ENCODE peak calls at places on chromosomes 16 and 17, in six cellular contexts. E, D, S, O, U and A are unnamed samples.

GRCh38 chr17:29195465-29196081 is 15.4 kb upstream of the MYO18A start:
- DNase-seq in S (no peak), E (no peak), D (no peak), U (no peak), O (no peak), A (no peak)

GRCh38 chr16:73126453-73126853 is 78.5 kb upstream of the ZFHX3 start:
- DNase-seq in S (peak), D (no peak), O (no peak), U (no peak), E (no peak), A (peak)

GRCh38 chr17:50676065-50676975 is 31.4 kb downstream of the ANKRD40 start:
- DNase-seq in S (no peak), D (no peak), O (no peak), E (no peak), U (no peak), A (no peak)

GRCh38 chr17:16442141-16442540 is 26.8 kb downstream of the TRPV2 start:
- DNase-seq in O (no peak), S (no peak), E (peak), U (no peak), D (no peak), A (peak)

GRCh38 chr16:2969545-2970521 is 685 bp downstream of the PAQR4 start:
- DNase-seq in E (peak), O (peak), D (peak), U (peak), S (peak), A (peak)

GRCh38 chr16:27355610-27356009 is 41.8 kb downstream of the IL4R start:
- DNase-seq in E (peak), S (peak), D (peak), U (no peak), O (peak), A (peak)

GRCh38 chr17:28145348-28145747 is 102.9 kb downstream of the NLK start:
- DNase-seq in U (no peak), D (no peak), O (peak), E (no peak), S (peak), A (peak)

GRCh38 chr17:57106107-57106835 is 21.2 kb downstream of the AKAP1 start:
- DNase-seq in S (no peak), D (peak), U (no peak), O (peak), E (peak), A (no peak)

GRCh38 chr17:79388556-79389295 is 222.1 kb downstream of the RBFOX3 start:
- DNase-seq in E (peak), U (peak), D (peak), S (peak), O (peak), A (peak)

GRCh38 chr17:36934759-36935630 is 2.3 kb upstream of the LHX1 start:
- DNase-seq in O (peak), D (peak), U (no peak), E (peak), S (no peak), A (no peak)

GRCh38 chr17:66661411-66661843 is 173.5 kb upstream of the CACNG5 start:
- DNase-seq in D (no peak), O (no peak), S (peak), E (no peak), U (no peak), A (peak)

GRCh38 chr17:28612936-28613872 is 781 bp downstream of the RSKR start:
- DNase-seq in S (peak), U (peak), O (peak), D (peak), E (peak), A (peak)

GRCh38 chr16:84446086-84446485 is 58.4 kb downstream of the MEAK7 start:
- DNase-seq in D (no peak), U (no peak), E (no peak), O (peak), S (peak), A (no peak)

GRCh38 chr17:35243459-35244204 is 760 bp downstream of the SLFN5 start:
- DNase-seq in D (peak), S (peak), E (peak), U (peak), O (peak), A (peak)

GRCh38 chr17:17080181-17080631 is 37.9 kb downstream of the MPRIP start:
- DNase-seq in S (no peak), D (no peak), E (no peak), U (no peak), O (no peak), A (no peak)

GRCh38 chr17:28549274-28550132 is 2.9 kb downstream of the UNC119 start:
- DNase-seq in E (no peak), U (no peak), S (no peak), O (no peak), D (no peak), A (no peak)

GRCh38 chr16:69171325-69172095 is 15.5 kb upstream of the SNTB2 start:
- DNase-seq in E (no peak), S (peak), O (peak), U (no peak), D (no peak), A (peak)

GRCh38 chr17:7951143-7951792 is 19.3 kb downstream of the CNTROB start:
- DNase-seq in D (no peak), U (no peak), E (no peak), O (no peak), S (no peak), A (no peak)

GRCh38 chr16:11327277-11328171 is 17.7 kb upstream of the RMI2 start:
- DNase-seq in E (peak), U (no peak), O (peak), D (no peak), S (no peak), A (no peak)

GRCh38 chr16:57300387-57301125 is 16.1 kb upstream of the PLLP start:
- DNase-seq in U (peak), O (peak), E (peak), S (peak), D (peak), A (peak)
- H2BK15ac ChIP-seq in U (peak), O (no peak), E (no peak), S (no peak), D (no peak), A (no peak)

DNA sequence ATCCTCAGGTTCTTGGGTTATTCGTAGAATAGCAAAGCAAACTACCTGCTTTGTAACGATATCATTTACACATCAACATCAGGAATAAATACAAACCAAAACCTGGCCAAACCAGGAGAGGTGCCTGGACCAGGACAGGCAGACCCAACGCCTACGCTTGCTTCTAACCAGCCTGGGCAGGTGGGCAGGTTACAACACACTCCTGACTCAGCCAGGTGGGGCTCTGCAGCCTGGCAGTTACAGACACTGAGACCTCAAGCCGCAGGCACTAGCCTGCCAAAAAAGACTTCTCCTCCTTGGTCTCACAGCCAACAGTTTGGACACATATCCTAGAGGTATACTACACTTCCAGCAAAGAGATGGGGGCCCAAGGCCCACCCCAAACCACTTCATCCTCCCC is 14.0 kb downstream of the ANKRD11 start:
- DNase-seq in D (no peak), E (no peak), O (no peak), U (no peak), S (no peak), A (no peak)
- H3K4me2 ChIP-seq in D (no peak), E (no peak), O (no peak), U (no peak), S (no peak), A (no peak)

GRCh38 chr17:81541123-81541522 is 11.0 kb downstream of the FAAP100 start:
- DNase-seq in E (no peak), S (no peak), O (no peak), U (no peak), D (no peak), A (no peak)

GRCh38 chr17:81544281-81544974 is 7.7 kb downstream of the FAAP100 start:
- DNase-seq in D (no peak), E (no peak), S (no peak), U (no peak), O (no peak), A (no peak)

GRCh38 chr17:81543339-81543675 is 8.8 kb downstream of the FAAP100 start:
- DNase-seq in S (no peak), U (no peak), E (no peak), O (no peak), D (no peak), A (no peak)

GRCh38 chr17:81543756-81544155 is 8.4 kb downstream of the FAAP100 start:
- DNase-seq in E (no peak), U (no peak), O (no peak), S (no peak), D (no peak), A (no peak)

DNA sequence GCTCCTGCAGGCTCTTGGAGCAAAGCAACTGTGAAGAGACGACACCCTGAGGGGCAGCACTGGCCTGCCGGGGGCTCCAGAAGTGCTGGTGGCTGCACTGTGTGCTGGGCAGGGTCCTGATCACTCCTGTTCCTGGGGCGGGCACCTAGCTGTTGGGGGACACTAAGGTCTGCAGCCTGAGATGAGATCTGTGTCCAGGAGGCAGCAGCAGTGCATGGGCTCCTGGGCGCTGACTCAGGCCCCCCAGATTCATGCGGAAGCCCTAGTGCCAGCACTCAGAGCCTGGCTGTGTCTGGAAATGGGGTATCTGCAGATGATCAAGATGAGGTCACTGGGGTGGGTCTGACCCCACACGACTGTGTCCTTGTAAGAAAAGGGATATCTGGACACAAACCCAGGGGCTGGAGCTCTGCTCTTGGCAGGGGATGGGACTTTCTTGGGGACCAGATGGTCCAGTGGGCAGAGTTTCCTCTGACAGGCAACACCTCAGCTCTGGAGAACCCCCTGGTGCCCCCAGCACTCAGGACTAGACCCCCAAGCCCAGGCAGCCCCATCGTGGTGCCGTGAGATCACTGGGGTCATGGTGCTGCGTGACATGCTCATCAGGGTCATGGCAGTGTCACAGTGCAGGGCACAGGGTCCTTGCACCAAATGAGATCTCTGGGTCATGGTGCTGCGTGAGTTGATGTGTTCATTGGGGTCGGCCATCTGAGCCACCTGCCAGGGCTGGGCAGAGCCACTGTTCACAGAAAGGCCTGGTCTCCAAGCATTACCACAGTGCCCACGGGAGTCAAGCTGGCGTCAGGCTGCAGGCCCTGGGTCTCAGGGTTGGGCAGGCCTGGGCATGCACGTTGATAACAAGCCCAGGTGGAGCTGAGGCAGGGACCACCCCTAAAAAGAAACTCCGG is 9.5 kb downstream of the FAAP100 start:
- DNase-seq in O (no peak), S (no peak), E (no peak), U (no peak), D (no peak), A (no peak)
- H3K27ac ChIP-seq in O (no peak), S (no peak), E (no peak), U (no peak), D (no peak), A (no peak)

DNA sequence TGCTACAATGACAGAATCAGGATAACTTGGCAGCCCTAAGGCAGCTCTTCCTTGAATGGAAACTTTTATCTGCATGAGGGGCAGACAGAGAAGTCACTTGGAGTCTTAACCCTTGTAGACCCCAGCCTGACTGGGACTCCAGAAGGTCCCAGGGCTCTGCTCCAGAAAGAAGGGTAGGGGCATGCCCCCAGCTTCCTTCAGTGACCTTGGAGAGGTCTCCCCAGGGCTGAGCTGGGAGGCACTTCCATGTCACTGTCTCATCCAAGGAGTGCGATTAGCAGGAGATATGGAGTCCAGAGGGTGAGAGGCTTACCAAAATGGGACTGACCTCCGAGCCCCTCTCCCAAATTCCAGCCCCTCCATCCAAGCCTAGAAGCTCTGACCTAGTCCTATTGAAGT is 3.4 kb upstream of the NLRC5 start:
- DNase-seq in O (no peak), D (no peak), E (no peak), S (no peak), U (no peak), A (no peak)
- H2BK15ac ChIP-seq in O (no peak), D (no peak), E (no peak), S (peak), U (no peak), A (peak)

DNA sequence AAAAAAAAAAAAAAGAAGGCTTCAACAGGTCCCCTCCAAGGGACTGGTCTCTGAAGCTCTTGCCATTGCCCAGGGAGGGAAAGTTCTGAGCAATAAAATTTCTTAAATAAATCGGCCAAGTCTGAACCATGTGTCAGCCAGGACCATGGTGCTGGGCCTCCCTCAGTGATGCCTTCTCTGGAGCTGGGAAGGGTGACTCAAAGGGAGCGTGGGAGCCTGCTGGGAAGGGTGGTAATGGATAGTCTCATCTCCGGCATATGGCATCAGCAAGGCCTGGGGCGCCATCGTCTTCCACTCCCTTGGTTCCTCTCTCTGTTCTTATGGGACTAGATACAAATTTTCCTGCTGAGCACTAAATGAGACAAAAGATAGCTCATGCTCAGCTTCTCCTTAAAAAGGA is 2.3 kb downstream of the VKORC1 start:
- DNase-seq in U (no peak), E (no peak), O (no peak), D (no peak), S (peak), A (no peak)
- H3K4me2 ChIP-seq in U (no peak), E (no peak), O (no peak), D (no peak), S (no peak), A (no peak)

DNA sequence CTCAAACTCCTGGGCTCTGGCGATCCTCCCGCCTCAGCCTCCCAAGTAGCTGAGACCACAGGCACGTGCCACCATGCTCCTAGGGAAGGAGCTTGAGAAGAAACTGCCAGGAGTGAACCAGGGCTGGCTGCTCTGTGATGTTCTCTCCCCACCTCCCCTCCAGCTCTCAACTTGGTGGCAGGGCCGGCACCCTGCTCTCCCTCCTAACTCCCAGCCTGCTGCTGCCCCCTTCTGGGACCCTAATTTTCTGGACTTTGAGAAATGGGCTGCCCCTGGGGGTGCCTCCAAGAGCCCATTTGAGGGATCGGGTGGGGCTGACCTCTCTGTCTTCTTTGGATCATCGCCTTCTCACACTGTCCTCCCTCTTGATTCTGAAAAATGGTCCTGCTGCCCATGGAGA is 14.9 kb upstream of the STAT3 start:
- DNase-seq in U (no peak), O (peak), D (peak), E (peak), S (no peak), A (no peak)
- H3K27ac ChIP-seq in U (no peak), O (no peak), D (peak), E (no peak), S (peak), A (no peak)

DNA sequence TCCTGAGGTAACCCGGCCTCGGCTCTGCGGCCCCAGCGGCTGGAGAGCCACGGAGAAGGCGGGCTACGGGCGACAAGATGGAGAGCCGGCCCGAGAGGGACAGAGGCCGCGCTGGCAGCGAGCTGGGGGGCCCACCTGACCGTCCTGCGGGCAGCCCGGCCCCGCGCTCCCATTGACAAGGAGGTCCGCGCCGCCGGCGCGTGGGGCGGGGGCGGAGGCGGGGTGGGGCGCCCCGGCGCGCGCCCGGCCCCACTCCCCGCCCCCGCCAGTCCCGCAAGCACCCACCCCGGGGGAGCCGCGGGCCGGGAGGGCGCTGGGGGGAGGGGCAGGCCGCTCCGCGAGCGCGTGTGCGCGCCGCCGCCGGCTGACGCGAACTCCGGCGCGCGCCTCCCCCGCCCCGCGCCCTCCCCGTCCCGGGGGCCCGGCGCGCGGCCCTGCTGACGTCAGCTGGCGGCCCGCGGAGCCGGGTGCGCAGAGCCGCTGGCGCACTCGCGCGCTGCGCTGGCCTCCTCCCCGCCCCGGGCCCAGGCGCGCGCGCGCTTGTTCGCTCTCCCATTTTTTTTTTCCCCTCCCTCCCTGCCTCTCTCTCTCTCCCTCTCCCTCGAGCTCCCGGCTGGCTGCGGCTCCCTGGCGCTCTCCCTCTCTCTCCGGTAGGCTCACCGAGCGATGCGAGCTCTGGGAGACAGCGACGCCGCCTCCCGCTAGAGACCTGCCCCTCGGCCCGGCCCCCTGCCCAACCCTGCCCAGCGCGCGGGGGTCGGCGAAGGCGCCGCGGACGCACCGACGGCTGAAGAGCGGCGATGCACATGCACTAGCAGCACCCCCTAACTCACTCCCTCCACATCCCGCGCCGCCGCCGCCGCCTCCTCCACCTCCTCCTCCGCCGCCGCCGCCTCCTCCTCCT is at the start of gene GNAO1:
- DNase-seq in O (peak), U (peak), E (peak), S (peak), D (peak), A (peak)
- H2BK15ac ChIP-seq in O (no peak), U (peak), E (no peak), S (no peak), D (no peak), A (peak)

GRCh38 chr16:70651524-70651923 is 5.2 kb downstream of the IL34 start:
- DNase-seq in O (no peak), E (no peak), S (peak), D (no peak), U (no peak), A (peak)
- H3K4me2 ChIP-seq in O (no peak), E (no peak), S (no peak), D (no peak), U (no peak), A (no peak)

GRCh38 chr17:954431-955164 is 25.0 kb downstream of the NXN start:
- DNase-seq in O (no peak), E (peak), D (no peak), S (peak), U (no peak), A (peak)
- H3K27ac ChIP-seq in O (peak), E (no peak), D (no peak), S (peak), U (peak), A (peak)